ENCODE peak calls at places on chromosomes 4 and X, in four cellular contexts. Y, I, G and E are unnamed samples.

GRCh38 chr4:78707268-78707667 is 68.9 kb upstream of the BMP2K start:
- DNase-seq in I (no peak), Y (no peak), G (no peak), E (no peak)

GRCh38 chr4:185651137-185651677 is 115.9 kb upstream of the PDLIM3 start:
- DNase-seq in G (no peak), I (no peak), Y (no peak), E (no peak)

GRCh38 chr4:153792007-153792892 is 3.4 kb upstream of the SFRP2 start:
- DNase-seq in Y (peak; percentile 22), G (peak; percentile 94), I (peak; percentile 84), E (peak; percentile 96)

GRCh38 chr4:182880387-182881356 is 36.5 kb downstream of the DCTD start:
- DNase-seq in G (no peak), Y (peak; percentile 64), I (peak; percentile 63), E (no peak)

GRCh38 chr4:168830777-168831512 is 179.1 kb downstream of the CBR4 start:
- DNase-seq in I (no peak), G (no peak), Y (peak; percentile 50), E (no peak)

GRCh38 chrX:107704181-107704580 is 71.4 kb downstream of the TSC22D3 start:
- DNase-seq in G (no peak), Y (no peak), I (peak; percentile 11), E (no peak)

GRCh38 chrX:71067079-71067478 is 1.1 kb downstream of the SNX12 start:
- DNase-seq in Y (no peak), G (no peak), I (no peak), E (no peak)

GRCh38 chr4:40255722-40256281 is 59.0 kb downstream of the RHOH start:
- DNase-seq in Y (peak; percentile 100), I (no peak), G (no peak), E (no peak)

GRCh38 chr4:37628977-37629609 is 57.1 kb downstream of the RELL1 start:
- DNase-seq in I (peak; percentile 75), Y (peak; percentile 81), G (no peak), E (no peak)

GRCh38 chrX:19544693-19545305 is 29.5 kb upstream of the MAP3K15 start:
- DNase-seq in G (no peak), I (no peak), Y (peak; percentile 42), E (peak; percentile 34)

GRCh38 chrX:70141373-70141772 is 8.1 kb downstream of the IGBP1 start:
- DNase-seq in Y (no peak), I (no peak), G (no peak), E (no peak)

GRCh38 chrX:39773923-39774803 is 323.6 kb downstream of the BCOR start:
- DNase-seq in G (no peak), I (no peak), Y (peak; percentile 62), E (no peak)

GRCh38 chrX:21745756-21746155 is 12.2 kb downstream of the SMPX start:
- DNase-seq in Y (no peak), G (no peak), I (no peak), E (peak; percentile 52)

GRCh38 chr4:166941629-166942028 is 292.7 kb downstream of the SPOCK3 start:
- DNase-seq in I (no peak), G (no peak), Y (peak; percentile 62), E (no peak)

GRCh38 chrX:80747832-80748231 is 61.8 kb downstream of the BRWD3 start:
- DNase-seq in I (no peak), Y (peak; percentile 24), G (no peak), E (no peak)

GRCh38 chr4:159197260-159197884 is 94.5 kb downstream of the RAPGEF2 start:
- DNase-seq in G (no peak), Y (no peak), I (no peak), E (no peak)

GRCh38 chr4:52573551-52573950 is 85.5 kb downstream of the USP46 start:
- DNase-seq in I (no peak), G (no peak), Y (no peak), E (no peak)

GRCh38 chr4:155047755-155048154 is 160.7 kb upstream of the NPY2R start:
- DNase-seq in I (no peak), G (no peak), Y (peak; percentile 74), E (no peak)

GRCh38 chr4:133149932-133150642 is 993 bp downstream of the PCDH10 start:
- DNase-seq in Y (peak; percentile 39), I (no peak), G (peak; percentile 26), E (no peak)

GRCh38 chrX:148593987-148594386 is 93.6 kb downstream of the AFF2 start:
- DNase-seq in G (no peak), Y (no peak), I (no peak), E (no peak)

GRCh38 chr4:173167793-173168395 is 717 bp upstream of the GALNT7 start:
- DNase-seq in I (peak; percentile 68), Y (peak; percentile 61), G (peak; percentile 66), E (peak; percentile 22)

GRCh38 chrX:39470588-39471155 is 627.1 kb downstream of the BCOR start:
- DNase-seq in I (no peak), G (no peak), Y (peak; percentile 74), E (no peak)

GRCh38 chr4:186204103-186204559 is 12.8 kb downstream of the CYP4V2 start:
- DNase-seq in I (peak; percentile 70), G (no peak), Y (peak; percentile 32), E (no peak)

DNA sequence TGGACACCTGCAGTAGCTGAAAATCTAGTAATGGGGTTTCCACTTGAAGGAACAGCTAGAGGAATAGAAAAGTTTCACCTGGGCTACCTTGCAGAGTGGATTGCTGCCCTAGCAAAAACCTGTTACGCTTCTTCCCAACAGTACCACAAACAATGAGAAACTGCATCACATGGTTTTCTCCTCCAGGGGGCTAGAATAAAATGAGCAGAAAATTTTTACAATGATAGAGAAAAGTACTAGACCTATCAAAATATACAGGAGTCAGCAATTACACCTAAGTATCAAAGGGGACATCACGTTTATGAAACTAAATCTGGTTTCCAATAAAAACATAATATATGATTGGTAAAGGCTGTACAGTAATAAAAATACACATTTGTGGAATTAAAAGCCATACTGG is 423.1 kb upstream of the PITX2 start:
- DNase-seq in G (no peak), Y (no peak), I (no peak), E (no peak)
- TF ChIP-seq CTCF in G (peak; percentile 60), Y (no peak), I (no peak), E (peak; percentile 52)

GRCh38 chr4:41728571-41728908 is 20.0 kb downstream of the PHOX2B start:
- DNase-seq in Y (no peak), G (no peak), I (no peak), E (no peak)

GRCh38 chr4:41722171-41722570 is 26.4 kb downstream of the PHOX2B start:
- DNase-seq in G (no peak), Y (no peak), I (no peak), E (no peak)

GRCh38 chr4:41727861-41728570 is 20.5 kb downstream of the PHOX2B start:
- DNase-seq in Y (no peak), G (no peak), I (no peak), E (no peak)

GRCh38 chr4:41723286-41723685 is 25.2 kb downstream of the PHOX2B start:
- DNase-seq in Y (no peak), I (no peak), G (no peak), E (no peak)

GRCh38 chr4:41725254-41725653 is 23.3 kb downstream of the PHOX2B start:
- DNase-seq in G (no peak), I (no peak), Y (no peak), E (no peak)
- TF ChIP-seq CTCF in G (peak; percentile 73), I (no peak), Y (no peak), E (peak; percentile 63)

GRCh38 chrX:153501530-153501929 is 6.8 kb downstream of the BGN start:
- DNase-seq in G (no peak), Y (no peak), I (no peak), E (no peak)

GRCh38 chrX:153505361-153505760 is 10.6 kb downstream of the BGN start:
- DNase-seq in Y (no peak), I (no peak), G (no peak), E (no peak)

GRCh38 chrX:153502131-153502530 is 7.4 kb downstream of the BGN start:
- DNase-seq in I (no peak), G (no peak), Y (no peak), E (no peak)

GRCh38 chrX:153502796-153503195 is 8.0 kb downstream of the BGN start:
- DNase-seq in Y (no peak), I (no peak), G (no peak), E (no peak)

DNA sequence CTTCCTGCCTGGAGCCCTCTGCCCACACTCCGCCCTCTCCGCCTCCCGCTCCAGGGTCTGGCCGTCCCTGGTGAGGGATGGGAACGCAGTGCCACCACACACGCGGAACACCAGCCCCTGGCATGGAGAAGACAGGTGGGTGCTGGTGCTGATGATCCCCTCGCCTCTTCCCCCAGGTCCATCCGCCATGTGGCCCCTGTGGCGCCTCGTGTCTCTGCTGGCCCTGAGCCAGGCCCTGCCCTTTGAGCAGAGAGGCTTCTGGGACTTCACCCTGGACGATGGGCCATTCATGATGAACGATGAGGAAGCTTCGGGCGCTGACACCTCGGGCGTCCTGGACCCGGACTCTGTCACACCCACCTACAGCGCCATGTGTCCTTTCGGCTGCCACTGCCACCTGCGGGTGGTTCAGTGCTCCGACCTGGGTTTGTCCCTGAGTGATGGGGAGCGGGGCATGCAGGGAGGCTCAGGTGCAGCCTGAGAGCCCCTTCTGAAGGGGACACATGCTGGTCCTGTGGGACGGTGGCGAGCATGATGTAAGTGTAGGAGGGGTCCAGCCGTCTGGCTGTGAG is 9.8 kb downstream of the BGN start:
- DNase-seq in I (no peak), G (no peak), Y (no peak), E (no peak)
- TF ChIP-seq CTCF in I (no peak), G (no peak), Y (no peak), E (no peak)

GRCh38 chrX:153650959-153651358 is 4.0 kb downstream of the DUSP9 start:
- DNase-seq in Y (no peak), G (no peak), I (peak; percentile 38), E (no peak)

GRCh38 chrX:153648358-153649177 is 1.6 kb downstream of the DUSP9 start:
- DNase-seq in I (no peak), G (peak; percentile 17), Y (no peak), E (no peak)

GRCh38 chrX:153649915-153650782 is 3.1 kb downstream of the DUSP9 start:
- DNase-seq in I (peak; percentile 44), Y (no peak), G (peak; percentile 19), E (no peak)

GRCh38 chrX:153647461-153648357 is 706 bp downstream of the DUSP9 start:
- DNase-seq in Y (no peak), G (peak; percentile 25), I (peak; percentile 58), E (no peak)

DNA sequence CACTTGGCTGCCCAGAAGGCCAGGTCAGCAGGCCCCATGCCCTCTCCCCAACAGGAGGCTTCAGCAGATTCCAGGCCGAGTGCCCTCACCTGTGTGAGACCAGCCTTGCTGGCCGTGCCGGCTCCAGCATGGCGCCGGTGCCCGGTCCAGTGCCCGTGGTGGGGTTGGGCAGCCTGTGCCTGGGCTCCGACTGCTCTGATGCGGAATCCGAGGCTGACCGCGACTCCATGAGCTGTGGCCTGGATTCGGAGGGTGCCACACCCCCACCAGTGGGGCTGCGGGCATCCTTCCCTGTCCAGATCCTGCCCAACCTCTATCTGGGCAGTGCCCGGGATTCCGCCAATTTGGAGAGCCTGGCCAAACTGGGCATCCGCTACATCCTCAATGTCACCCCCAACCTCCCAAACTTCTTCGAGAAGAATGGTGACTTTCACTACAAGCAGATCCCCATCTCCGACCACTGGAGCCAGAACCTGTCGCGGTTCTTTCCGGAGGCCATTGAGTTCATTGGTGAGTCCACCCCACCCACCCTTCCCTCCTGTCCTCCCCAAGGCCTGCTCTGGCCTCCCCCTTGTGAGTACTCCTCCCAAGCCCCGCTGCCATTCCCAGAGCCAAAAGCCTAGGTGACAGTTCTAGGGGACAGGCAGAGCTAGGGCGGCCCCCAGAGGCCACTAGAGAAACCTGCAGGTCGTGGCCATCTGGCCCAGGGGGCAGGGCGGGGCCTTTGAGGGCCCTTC is 2.3 kb downstream of the DUSP9 start:
- DNase-seq in Y (no peak), I (peak; percentile 55), G (peak; percentile 76), E (peak; percentile 50)
- TF ChIP-seq CTCF in Y (no peak), I (peak; percentile 6), G (peak; percentile 68), E (peak; percentile 11)